ENCODE peak calls at places on chromosomes 1 and 21, in six cellular contexts. One of them, this sample, is unnamed. For H3K4me1, the result is how much of the 10 kb centered on the place peaks cover.

GRCh38 chr1:52237430-52237829 is 95.5 kb downstream of the ZFYVE9 start:
- DNase-seq in upper lobe of right lung: no peak
- DNase-seq in sigmoid colon: no peak
- DNase-seq in spleen: no peak
- DNase-seq in testis: no peak
- DNase-seq in thoracic aorta: no peak
- DNase-seq in this sample: no peak

GRCh38 chr1:202691846-202692245 is 18.4 kb downstream of the SYT2 start:
- DNase-seq in spleen: peak
- DNase-seq in thoracic aorta: no peak
- DNase-seq in upper lobe of right lung: peak
- DNase-seq in testis: no peak
- DNase-seq in sigmoid colon: no peak
- DNase-seq in this sample: no peak

GRCh38 chr1:81681570-81681969 is 119.2 kb upstream of the ADGRL2 start:
- DNase-seq in thoracic aorta: no peak
- DNase-seq in spleen: no peak
- DNase-seq in sigmoid colon: no peak
- DNase-seq in testis: no peak
- DNase-seq in upper lobe of right lung: no peak
- DNase-seq in this sample: no peak

GRCh38 chr1:204241050-204241449 is 27.3 kb upstream of the GOLT1A start:
- DNase-seq in spleen: no peak
- DNase-seq in sigmoid colon: no peak
- DNase-seq in testis: no peak
- DNase-seq in thoracic aorta: no peak
- DNase-seq in upper lobe of right lung: no peak
- DNase-seq in this sample: no peak

GRCh38 chr21:25562660-25563059 is 44.6 kb downstream of the MRPL39 start:
- DNase-seq in spleen: no peak
- DNase-seq in testis: no peak
- DNase-seq in thoracic aorta: no peak
- DNase-seq in sigmoid colon: no peak
- DNase-seq in upper lobe of right lung: no peak
- DNase-seq in this sample: no peak

GRCh38 chr1:115063238-115063901 is 25.9 kb downstream of the TSPAN2 start:
- DNase-seq in thoracic aorta: no peak
- DNase-seq in sigmoid colon: no peak
- DNase-seq in spleen: no peak
- DNase-seq in testis: peak
- DNase-seq in upper lobe of right lung: no peak
- DNase-seq in this sample: no peak

GRCh38 chr1:10651793-10652192 is 144.7 kb downstream of the CASZ1 start:
- DNase-seq in upper lobe of right lung: peak
- DNase-seq in spleen: no peak
- DNase-seq in sigmoid colon: no peak
- DNase-seq in thoracic aorta: no peak
- DNase-seq in testis: no peak
- DNase-seq in this sample: peak

GRCh38 chr1:81799939-81800740 is 594 bp upstream of the ADGRL2 start:
- DNase-seq in upper lobe of right lung: peak
- DNase-seq in spleen: no peak
- DNase-seq in sigmoid colon: peak
- DNase-seq in testis: peak
- DNase-seq in thoracic aorta: no peak
- DNase-seq in this sample: peak

GRCh38 chr1:64790965-64791487 is 46.2 kb downstream of the RAVER2 start:
- DNase-seq in sigmoid colon: no peak
- DNase-seq in testis: no peak
- DNase-seq in thoracic aorta: no peak
- DNase-seq in spleen: no peak
- DNase-seq in upper lobe of right lung: no peak
- DNase-seq in this sample: no peak

GRCh38 chr1:175373786-175374623 is 181.4 kb upstream of the KIAA0040 start:
- DNase-seq in upper lobe of right lung: no peak
- DNase-seq in spleen: no peak
- DNase-seq in sigmoid colon: no peak
- DNase-seq in testis: peak
- DNase-seq in thoracic aorta: no peak
- DNase-seq in this sample: no peak

GRCh38 chr1:60639287-60639686 is 443.1 kb upstream of the NFIA start:
- DNase-seq in testis: no peak
- DNase-seq in upper lobe of right lung: no peak
- DNase-seq in spleen: no peak
- DNase-seq in sigmoid colon: no peak
- DNase-seq in thoracic aorta: no peak
- DNase-seq in this sample: no peak

GRCh38 chr1:67004176-67004575 is 49.8 kb downstream of the SLC35D1 start:
- DNase-seq in testis: no peak
- DNase-seq in sigmoid colon: no peak
- DNase-seq in upper lobe of right lung: no peak
- DNase-seq in spleen: no peak
- DNase-seq in thoracic aorta: no peak
- DNase-seq in this sample: no peak

GRCh38 chr1:7372477-7373120 is 398.5 kb upstream of the VAMP3 start:
- DNase-seq in spleen: peak
- DNase-seq in sigmoid colon: peak
- DNase-seq in thoracic aorta: no peak
- DNase-seq in testis: no peak
- DNase-seq in upper lobe of right lung: peak
- DNase-seq in this sample: no peak

GRCh38 chr1:233998926-233999325 is 94.5 kb downstream of the SLC35F3 start:
- DNase-seq in testis: no peak
- DNase-seq in spleen: no peak
- DNase-seq in sigmoid colon: no peak
- DNase-seq in upper lobe of right lung: no peak
- DNase-seq in thoracic aorta: no peak
- DNase-seq in this sample: no peak

GRCh38 chr1:181587870-181588438 is 104.6 kb downstream of the CACNA1E start:
- DNase-seq in upper lobe of right lung: no peak
- DNase-seq in spleen: no peak
- DNase-seq in thoracic aorta: no peak
- DNase-seq in testis: peak
- DNase-seq in sigmoid colon: no peak
- DNase-seq in this sample: no peak

GRCh38 chr1:205056188-205056611 is 13.2 kb downstream of the CNTN2 start:
- DNase-seq in thoracic aorta: no peak
- DNase-seq in testis: no peak
- DNase-seq in spleen: no peak
- DNase-seq in upper lobe of right lung: no peak
- DNase-seq in sigmoid colon: no peak
- DNase-seq in this sample: no peak

GRCh38 chr1:67634396-67634935 is 50.5 kb upstream of the GADD45A start:
- DNase-seq in spleen: no peak
- DNase-seq in testis: no peak
- DNase-seq in sigmoid colon: no peak
- DNase-seq in thoracic aorta: no peak
- DNase-seq in upper lobe of right lung: no peak
- DNase-seq in this sample: no peak

GRCh38 chr1:28139033-28139712 is 37.3 kb downstream of the PTAFR start:
- DNase-seq in upper lobe of right lung: no peak
- DNase-seq in thoracic aorta: no peak
- DNase-seq in sigmoid colon: no peak
- DNase-seq in testis: no peak
- DNase-seq in spleen: no peak
- DNase-seq in this sample: no peak

GRCh38 chr1:206656936-206657335 is 21.6 kb downstream of the DYRK3 start:
- DNase-seq in thoracic aorta: no peak
- DNase-seq in testis: no peak
- DNase-seq in spleen: no peak
- DNase-seq in sigmoid colon: no peak
- DNase-seq in upper lobe of right lung: no peak
- DNase-seq in this sample: no peak

GRCh38 chr1:231872461-231872910 is 245.9 kb downstream of the DISC1 start:
- DNase-seq in upper lobe of right lung: no peak
- DNase-seq in testis: no peak
- DNase-seq in sigmoid colon: no peak
- DNase-seq in spleen: no peak
- DNase-seq in thoracic aorta: no peak
- DNase-seq in this sample: no peak

GRCh38 chr21:37780991-37781983 is 135.0 kb downstream of the KCNJ6 start:
- DNase-seq in testis: no peak
- DNase-seq in upper lobe of right lung: no peak
- DNase-seq in thoracic aorta: no peak
- DNase-seq in sigmoid colon: no peak
- DNase-seq in spleen: no peak
- DNase-seq in this sample: no peak

GRCh38 chr1:61238371-61238689 is 156.0 kb downstream of the NFIA start:
- DNase-seq in spleen: no peak
- DNase-seq in upper lobe of right lung: no peak
- DNase-seq in sigmoid colon: no peak
- DNase-seq in thoracic aorta: no peak
- DNase-seq in testis: no peak
- DNase-seq in this sample: no peak

GRCh38 chr1:235050911-235051360 is 77.7 kb downstream of the TOMM20 start:
- DNase-seq in testis: no peak
- DNase-seq in sigmoid colon: no peak
- DNase-seq in upper lobe of right lung: peak
- DNase-seq in thoracic aorta: peak
- DNase-seq in spleen: no peak
- DNase-seq in this sample: no peak

GRCh38 chr1:159868766-159869165 is 6.3 kb upstream of the VSIG8 start:
- DNase-seq in thoracic aorta: no peak
- DNase-seq in upper lobe of right lung: no peak
- DNase-seq in sigmoid colon: no peak
- DNase-seq in spleen: no peak
- DNase-seq in testis: no peak
- DNase-seq in this sample: no peak

GRCh38 chr21:45974073-45975016 is 7.2 kb upstream of the COL6A1 start:
- DNase-seq in sigmoid colon: peak
- DNase-seq in testis: no peak
- DNase-seq in spleen: peak
- DNase-seq in upper lobe of right lung: peak
- DNase-seq in thoracic aorta: no peak
- DNase-seq in this sample: peak

GRCh38 chr1:26721669-26722355 is 26.0 kb downstream of the ARID1A start:
- DNase-seq in sigmoid colon: no peak
- DNase-seq in testis: no peak
- DNase-seq in thoracic aorta: no peak
- DNase-seq in spleen: no peak
- DNase-seq in upper lobe of right lung: no peak
- DNase-seq in this sample: no peak

GRCh38 chr1:20729155-20729931 is 3.2 kb downstream of the SH2D5 start:
- DNase-seq in testis: peak
- DNase-seq in spleen: no peak
- DNase-seq in sigmoid colon: no peak
- DNase-seq in thoracic aorta: no peak
- DNase-seq in upper lobe of right lung: peak
- DNase-seq in this sample: no peak

GRCh38 chr1:156464825-156465452 is 35.6 kb downstream of the MEF2D start:
- DNase-seq in testis: peak
- DNase-seq in thoracic aorta: no peak
- DNase-seq in upper lobe of right lung: no peak
- DNase-seq in sigmoid colon: no peak
- DNase-seq in spleen: no peak
- DNase-seq in this sample: peak

GRCh38 chr1:33410091-33410701 is 20.7 kb downstream of the PHC2 start:
- DNase-seq in spleen: no peak
- DNase-seq in sigmoid colon: no peak
- DNase-seq in upper lobe of right lung: no peak
- DNase-seq in testis: no peak
- DNase-seq in thoracic aorta: peak
- DNase-seq in this sample: no peak

GRCh38 chr1:46528297-46528955 is 23.0 kb downstream of the KNCN start:
- DNase-seq in upper lobe of right lung: no peak
- DNase-seq in sigmoid colon: no peak
- DNase-seq in thoracic aorta: no peak
- DNase-seq in testis: no peak
- DNase-seq in spleen: no peak
- DNase-seq in this sample: no peak
- TF ChIP-seq CTCF in upper lobe of right lung: peak
- TF ChIP-seq CTCF in sigmoid colon: peak
- TF ChIP-seq CTCF in thoracic aorta: no peak
- TF ChIP-seq CTCF in testis: no peak
- TF ChIP-seq CTCF in spleen: no peak
- TF ChIP-seq CTCF in this sample: no peak

GRCh38 chr1:2396476-2396875 is 4.8 kb downstream of the RER1 start:
- DNase-seq in upper lobe of right lung: no peak
- DNase-seq in thoracic aorta: no peak
- DNase-seq in testis: no peak
- DNase-seq in spleen: no peak
- DNase-seq in sigmoid colon: no peak
- DNase-seq in this sample: no peak
- H3K4me1 ChIP-seq in upper lobe of right lung: under half
- H3K4me1 ChIP-seq in thoracic aorta: under half
- H3K4me1 ChIP-seq in testis: under half
- H3K4me1 ChIP-seq in spleen: under half
- H3K4me1 ChIP-seq in sigmoid colon: under half
- H3K4me1 ChIP-seq in this sample: under half

DNA sequence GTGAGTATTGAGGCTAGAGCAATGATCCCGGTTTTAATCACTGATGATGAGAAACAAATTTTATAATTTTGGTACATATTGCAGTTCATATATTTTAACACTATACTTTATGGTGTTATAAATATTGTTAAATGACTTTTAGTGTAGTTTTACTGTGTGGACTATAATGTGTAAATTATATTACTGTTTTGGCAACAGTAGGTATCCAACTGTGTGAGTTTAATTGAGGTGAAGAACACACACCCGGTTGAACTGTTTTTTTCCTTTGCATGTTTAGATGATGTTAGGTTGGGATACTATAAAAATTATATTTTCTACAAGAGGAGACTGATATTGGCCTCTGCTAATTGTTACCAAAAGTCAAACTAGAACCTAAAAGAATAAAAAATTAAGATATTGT is 166.5 kb downstream of the SDCCAG8 start:
- DNase-seq in spleen: no peak
- DNase-seq in sigmoid colon: no peak
- DNase-seq in thoracic aorta: no peak
- DNase-seq in testis: no peak
- DNase-seq in upper lobe of right lung: no peak
- DNase-seq in this sample: no peak
- H3K4me3 ChIP-seq in spleen: no peak
- H3K4me3 ChIP-seq in sigmoid colon: no peak
- H3K4me3 ChIP-seq in thoracic aorta: no peak
- H3K4me3 ChIP-seq in testis: no peak
- H3K4me3 ChIP-seq in upper lobe of right lung: no peak
- H3K4me3 ChIP-seq in this sample: no peak

GRCh38 chr1:169924829-169925228 is 31.1 kb upstream of the SCYL3 start:
- DNase-seq in spleen: no peak
- DNase-seq in sigmoid colon: no peak
- DNase-seq in thoracic aorta: no peak
- DNase-seq in upper lobe of right lung: no peak
- DNase-seq in testis: no peak
- DNase-seq in this sample: no peak

GRCh38 chr1:169928438-169929209 is 34.9 kb upstream of the SCYL3 start:
- DNase-seq in upper lobe of right lung: no peak
- DNase-seq in sigmoid colon: no peak
- DNase-seq in testis: no peak
- DNase-seq in thoracic aorta: no peak
- DNase-seq in spleen: no peak
- DNase-seq in this sample: no peak

GRCh38 chr1:169931795-169932195 is 38.1 kb upstream of the SCYL3 start:
- DNase-seq in spleen: no peak
- DNase-seq in thoracic aorta: no peak
- DNase-seq in sigmoid colon: no peak
- DNase-seq in upper lobe of right lung: no peak
- DNase-seq in testis: no peak
- DNase-seq in this sample: no peak

GRCh38 chr1:169925505-169926482 is 32.1 kb upstream of the SCYL3 start:
- DNase-seq in thoracic aorta: no peak
- DNase-seq in upper lobe of right lung: no peak
- DNase-seq in sigmoid colon: no peak
- DNase-seq in testis: no peak
- DNase-seq in spleen: no peak
- DNase-seq in this sample: no peak

GRCh38 chr1:169929210-169929526 is 35.5 kb upstream of the SCYL3 start:
- DNase-seq in upper lobe of right lung: no peak
- DNase-seq in sigmoid colon: no peak
- DNase-seq in thoracic aorta: no peak
- DNase-seq in spleen: no peak
- DNase-seq in testis: no peak
- DNase-seq in this sample: no peak
- TF ChIP-seq CTCF in upper lobe of right lung: no peak
- TF ChIP-seq CTCF in sigmoid colon: no peak
- TF ChIP-seq CTCF in thoracic aorta: no peak
- TF ChIP-seq CTCF in spleen: no peak
- TF ChIP-seq CTCF in testis: no peak
- TF ChIP-seq CTCF in this sample: no peak

This sample was measured in mucosa of descending colon.